ENCODE peak calls at places on chromosomes 16 and 17, in ten cellular contexts. One of them, this sample, is unnamed.

GRCh38 chr16:77869997-77870813 is 81.8 kb downstream of the VAT1L start:
- DNase-seq in PC-9: no peak
- DNase-seq in GM12864: no peak
- DNase-seq in SK-N-SH: no peak
- DNase-seq in activated CD4-positive, alpha-beta memory T cell treated with anti-CD3 and anti-CD28 coated beads, Interleukin-2, amount 10 ng/mL, durations not matched to agents 7 days and 5 days: no peak
- DNase-seq in ELR: no peak
- DNase-seq in transverse colon: peak
- DNase-seq in DMS79 treated with DMSO at 0.1 percent for 48 hours: no peak
- DNase-seq in dorsolateral prefrontal cortex: no peak
- DNase-seq in T-helper 2 cell: no peak
- DNase-seq in this sample: no peak

GRCh38 chr16:55491691-55492090 is 12.7 kb downstream of the MMP2 start:
- DNase-seq in dorsolateral prefrontal cortex: no peak
- DNase-seq in SK-N-SH: no peak
- DNase-seq in DMS79 treated with DMSO at 0.1 percent for 48 hours: no peak
- DNase-seq in activated CD4-positive, alpha-beta memory T cell treated with anti-CD3 and anti-CD28 coated beads, Interleukin-2, amount 10 ng/mL, durations not matched to agents 7 days and 5 days: no peak
- DNase-seq in GM12864: no peak
- DNase-seq in ELR: no peak
- DNase-seq in transverse colon: no peak
- DNase-seq in T-helper 2 cell: no peak
- DNase-seq in PC-9: no peak
- DNase-seq in this sample: no peak

GRCh38 chr17:40548982-40549680 is 16.1 kb downstream of the CCR7 start:
- DNase-seq in GM12864: no peak
- DNase-seq in dorsolateral prefrontal cortex: peak
- DNase-seq in activated CD4-positive, alpha-beta memory T cell treated with anti-CD3 and anti-CD28 coated beads, Interleukin-2, amount 10 ng/mL, durations not matched to agents 7 days and 5 days: peak
- DNase-seq in DMS79 treated with DMSO at 0.1 percent for 48 hours: peak
- DNase-seq in PC-9: peak
- DNase-seq in transverse colon: peak
- DNase-seq in T-helper 2 cell: no peak
- DNase-seq in ELR: peak
- DNase-seq in SK-N-SH: peak
- DNase-seq in this sample: no peak

GRCh38 chr16:87056083-87056482 is 261.1 kb downstream of the C16orf95 start:
- DNase-seq in T-helper 2 cell: no peak
- DNase-seq in dorsolateral prefrontal cortex: peak
- DNase-seq in GM12864: no peak
- DNase-seq in ELR: peak
- DNase-seq in SK-N-SH: no peak
- DNase-seq in DMS79 treated with DMSO at 0.1 percent for 48 hours: no peak
- DNase-seq in transverse colon: no peak
- DNase-seq in PC-9: no peak
- DNase-seq in activated CD4-positive, alpha-beta memory T cell treated with anti-CD3 and anti-CD28 coated beads, Interleukin-2, amount 10 ng/mL, durations not matched to agents 7 days and 5 days: no peak
- DNase-seq in this sample: no peak

GRCh38 chr17:8479431-8479947 is 43.8 kb downstream of the NDEL1 start:
- DNase-seq in DMS79 treated with DMSO at 0.1 percent for 48 hours: no peak
- DNase-seq in SK-N-SH: no peak
- DNase-seq in GM12864: no peak
- DNase-seq in activated CD4-positive, alpha-beta memory T cell treated with anti-CD3 and anti-CD28 coated beads, Interleukin-2, amount 10 ng/mL, durations not matched to agents 7 days and 5 days: no peak
- DNase-seq in ELR: peak
- DNase-seq in T-helper 2 cell: no peak
- DNase-seq in transverse colon: no peak
- DNase-seq in dorsolateral prefrontal cortex: peak
- DNase-seq in PC-9: no peak
- DNase-seq in this sample: no peak

GRCh38 chr16:15037003-15037402 is 18.9 kb downstream of the NTAN1 start:
- DNase-seq in dorsolateral prefrontal cortex: no peak
- DNase-seq in PC-9: no peak
- DNase-seq in ELR: no peak
- DNase-seq in T-helper 2 cell: no peak
- DNase-seq in DMS79 treated with DMSO at 0.1 percent for 48 hours: no peak
- DNase-seq in transverse colon: no peak
- DNase-seq in GM12864: no peak
- DNase-seq in SK-N-SH: no peak
- DNase-seq in activated CD4-positive, alpha-beta memory T cell treated with anti-CD3 and anti-CD28 coated beads, Interleukin-2, amount 10 ng/mL, durations not matched to agents 7 days and 5 days: no peak
- DNase-seq in this sample: no peak

GRCh38 chr16:12027558-12027957 is 51.0 kb downstream of the SNX29 start:
- DNase-seq in SK-N-SH: peak
- DNase-seq in transverse colon: no peak
- DNase-seq in PC-9: no peak
- DNase-seq in DMS79 treated with DMSO at 0.1 percent for 48 hours: no peak
- DNase-seq in GM12864: no peak
- DNase-seq in dorsolateral prefrontal cortex: no peak
- DNase-seq in activated CD4-positive, alpha-beta memory T cell treated with anti-CD3 and anti-CD28 coated beads, Interleukin-2, amount 10 ng/mL, durations not matched to agents 7 days and 5 days: no peak
- DNase-seq in ELR: no peak
- DNase-seq in T-helper 2 cell: no peak
- DNase-seq in this sample: no peak

GRCh38 chr17:50195196-50195865 is 6.1 kb downstream of the COL1A1 start:
- DNase-seq in activated CD4-positive, alpha-beta memory T cell treated with anti-CD3 and anti-CD28 coated beads, Interleukin-2, amount 10 ng/mL, durations not matched to agents 7 days and 5 days: no peak
- DNase-seq in PC-9: no peak
- DNase-seq in T-helper 2 cell: no peak
- DNase-seq in dorsolateral prefrontal cortex: no peak
- DNase-seq in DMS79 treated with DMSO at 0.1 percent for 48 hours: no peak
- DNase-seq in ELR: no peak
- DNase-seq in GM12864: no peak
- DNase-seq in transverse colon: no peak
- DNase-seq in SK-N-SH: no peak
- DNase-seq in this sample: no peak

GRCh38 chr16:80940069-80940856 is 66.4 kb downstream of the CMC2 start:
- DNase-seq in ELR: peak
- DNase-seq in activated CD4-positive, alpha-beta memory T cell treated with anti-CD3 and anti-CD28 coated beads, Interleukin-2, amount 10 ng/mL, durations not matched to agents 7 days and 5 days: no peak
- DNase-seq in GM12864: no peak
- DNase-seq in dorsolateral prefrontal cortex: no peak
- DNase-seq in DMS79 treated with DMSO at 0.1 percent for 48 hours: no peak
- DNase-seq in SK-N-SH: no peak
- DNase-seq in transverse colon: no peak
- DNase-seq in T-helper 2 cell: no peak
- DNase-seq in PC-9: no peak
- DNase-seq in this sample: no peak

GRCh38 chr16:9422769-9423513 is 331.5 kb downstream of the HAPSTR1 start:
- DNase-seq in DMS79 treated with DMSO at 0.1 percent for 48 hours: no peak
- DNase-seq in SK-N-SH: no peak
- DNase-seq in GM12864: no peak
- DNase-seq in activated CD4-positive, alpha-beta memory T cell treated with anti-CD3 and anti-CD28 coated beads, Interleukin-2, amount 10 ng/mL, durations not matched to agents 7 days and 5 days: no peak
- DNase-seq in PC-9: no peak
- DNase-seq in ELR: no peak
- DNase-seq in T-helper 2 cell: no peak
- DNase-seq in dorsolateral prefrontal cortex: no peak
- DNase-seq in transverse colon: no peak
- DNase-seq in this sample: no peak

GRCh38 chr17:37168731-37169353 is 206.9 kb upstream of the C17orf78 start:
- DNase-seq in transverse colon: no peak
- DNase-seq in PC-9: no peak
- DNase-seq in activated CD4-positive, alpha-beta memory T cell treated with anti-CD3 and anti-CD28 coated beads, Interleukin-2, amount 10 ng/mL, durations not matched to agents 7 days and 5 days: no peak
- DNase-seq in SK-N-SH: no peak
- DNase-seq in GM12864: no peak
- DNase-seq in ELR: no peak
- DNase-seq in DMS79 treated with DMSO at 0.1 percent for 48 hours: no peak
- DNase-seq in T-helper 2 cell: no peak
- DNase-seq in dorsolateral prefrontal cortex: no peak
- DNase-seq in this sample: no peak

GRCh38 chr16:11824362-11824761 is 27.0 kb downstream of the RSL1D1 start:
- DNase-seq in SK-N-SH: no peak
- DNase-seq in activated CD4-positive, alpha-beta memory T cell treated with anti-CD3 and anti-CD28 coated beads, Interleukin-2, amount 10 ng/mL, durations not matched to agents 7 days and 5 days: no peak
- DNase-seq in ELR: no peak
- DNase-seq in T-helper 2 cell: no peak
- DNase-seq in transverse colon: peak
- DNase-seq in PC-9: peak
- DNase-seq in DMS79 treated with DMSO at 0.1 percent for 48 hours: no peak
- DNase-seq in GM12864: no peak
- DNase-seq in dorsolateral prefrontal cortex: no peak
- DNase-seq in this sample: no peak

GRCh38 chr17:7914771-7915610 is 1.1 kb downstream of the RNF227 start:
- DNase-seq in transverse colon: peak
- DNase-seq in dorsolateral prefrontal cortex: no peak
- DNase-seq in SK-N-SH: no peak
- DNase-seq in DMS79 treated with DMSO at 0.1 percent for 48 hours: no peak
- DNase-seq in ELR: peak
- DNase-seq in activated CD4-positive, alpha-beta memory T cell treated with anti-CD3 and anti-CD28 coated beads, Interleukin-2, amount 10 ng/mL, durations not matched to agents 7 days and 5 days: no peak
- DNase-seq in GM12864: no peak
- DNase-seq in PC-9: no peak
- DNase-seq in T-helper 2 cell: no peak
- DNase-seq in this sample: no peak

GRCh38 chr17:77666881-77667395 is 291.6 kb upstream of the TNRC6C start:
- DNase-seq in DMS79 treated with DMSO at 0.1 percent for 48 hours: no peak
- DNase-seq in dorsolateral prefrontal cortex: no peak
- DNase-seq in T-helper 2 cell: peak
- DNase-seq in PC-9: no peak
- DNase-seq in activated CD4-positive, alpha-beta memory T cell treated with anti-CD3 and anti-CD28 coated beads, Interleukin-2, amount 10 ng/mL, durations not matched to agents 7 days and 5 days: peak
- DNase-seq in GM12864: peak
- DNase-seq in ELR: no peak
- DNase-seq in SK-N-SH: no peak
- DNase-seq in transverse colon: peak
- DNase-seq in this sample: no peak

GRCh38 chr17:47879776-47880452 is 16.1 kb upstream of the SP2 start:
- DNase-seq in activated CD4-positive, alpha-beta memory T cell treated with anti-CD3 and anti-CD28 coated beads, Interleukin-2, amount 10 ng/mL, durations not matched to agents 7 days and 5 days: no peak
- DNase-seq in PC-9: no peak
- DNase-seq in SK-N-SH: no peak
- DNase-seq in dorsolateral prefrontal cortex: no peak
- DNase-seq in T-helper 2 cell: no peak
- DNase-seq in DMS79 treated with DMSO at 0.1 percent for 48 hours: no peak
- DNase-seq in ELR: no peak
- DNase-seq in transverse colon: no peak
- DNase-seq in GM12864: no peak
- DNase-seq in this sample: no peak

GRCh38 chr17:79036609-79037008 is 12.6 kb downstream of the C1QTNF1 start:
- DNase-seq in PC-9: no peak
- DNase-seq in DMS79 treated with DMSO at 0.1 percent for 48 hours: no peak
- DNase-seq in T-helper 2 cell: no peak
- DNase-seq in activated CD4-positive, alpha-beta memory T cell treated with anti-CD3 and anti-CD28 coated beads, Interleukin-2, amount 10 ng/mL, durations not matched to agents 7 days and 5 days: no peak
- DNase-seq in dorsolateral prefrontal cortex: no peak
- DNase-seq in SK-N-SH: no peak
- DNase-seq in ELR: peak
- DNase-seq in transverse colon: no peak
- DNase-seq in GM12864: no peak
- DNase-seq in this sample: no peak

GRCh38 chr16:80526418-80527061 is 14.3 kb upstream of the DYNLRB2 start:
- DNase-seq in transverse colon: peak
- DNase-seq in GM12864: peak
- DNase-seq in DMS79 treated with DMSO at 0.1 percent for 48 hours: peak
- DNase-seq in SK-N-SH: peak
- DNase-seq in dorsolateral prefrontal cortex: no peak
- DNase-seq in T-helper 2 cell: peak
- DNase-seq in PC-9: peak
- DNase-seq in ELR: peak
- DNase-seq in activated CD4-positive, alpha-beta memory T cell treated with anti-CD3 and anti-CD28 coated beads, Interleukin-2, amount 10 ng/mL, durations not matched to agents 7 days and 5 days: peak
- DNase-seq in this sample: peak

GRCh38 chr17:6458416-6458950 is 14.2 kb downstream of the PIMREG start:
- DNase-seq in SK-N-SH: no peak
- DNase-seq in ELR: no peak
- DNase-seq in dorsolateral prefrontal cortex: no peak
- DNase-seq in transverse colon: no peak
- DNase-seq in T-helper 2 cell: no peak
- DNase-seq in activated CD4-positive, alpha-beta memory T cell treated with anti-CD3 and anti-CD28 coated beads, Interleukin-2, amount 10 ng/mL, durations not matched to agents 7 days and 5 days: no peak
- DNase-seq in DMS79 treated with DMSO at 0.1 percent for 48 hours: no peak
- DNase-seq in GM12864: no peak
- DNase-seq in PC-9: no peak
- DNase-seq in this sample: no peak

GRCh38 chr16:73434621-73435020 is 386.7 kb upstream of the ZFHX3 start:
- DNase-seq in transverse colon: no peak
- DNase-seq in dorsolateral prefrontal cortex: no peak
- DNase-seq in SK-N-SH: no peak
- DNase-seq in activated CD4-positive, alpha-beta memory T cell treated with anti-CD3 and anti-CD28 coated beads, Interleukin-2, amount 10 ng/mL, durations not matched to agents 7 days and 5 days: no peak
- DNase-seq in PC-9: no peak
- DNase-seq in DMS79 treated with DMSO at 0.1 percent for 48 hours: no peak
- DNase-seq in ELR: no peak
- DNase-seq in GM12864: no peak
- DNase-seq in T-helper 2 cell: no peak
- DNase-seq in this sample: no peak

GRCh38 chr16:1144476-1145382 is 8.2 kb upstream of the CACNA1H start:
- DNase-seq in transverse colon: no peak
- DNase-seq in ELR: no peak
- DNase-seq in DMS79 treated with DMSO at 0.1 percent for 48 hours: peak
- DNase-seq in dorsolateral prefrontal cortex: no peak
- DNase-seq in SK-N-SH: no peak
- DNase-seq in activated CD4-positive, alpha-beta memory T cell treated with anti-CD3 and anti-CD28 coated beads, Interleukin-2, amount 10 ng/mL, durations not matched to agents 7 days and 5 days: no peak
- DNase-seq in GM12864: no peak
- DNase-seq in PC-9: no peak
- DNase-seq in T-helper 2 cell: no peak
- DNase-seq in this sample: no peak

GRCh38 chr16:4537376-4538066 is 1.1 kb downstream of the CDIP1 start:
- DNase-seq in SK-N-SH: peak
- DNase-seq in ELR: no peak
- DNase-seq in dorsolateral prefrontal cortex: peak
- DNase-seq in PC-9: no peak
- DNase-seq in activated CD4-positive, alpha-beta memory T cell treated with anti-CD3 and anti-CD28 coated beads, Interleukin-2, amount 10 ng/mL, durations not matched to agents 7 days and 5 days: no peak
- DNase-seq in GM12864: no peak
- DNase-seq in transverse colon: no peak
- DNase-seq in DMS79 treated with DMSO at 0.1 percent for 48 hours: no peak
- DNase-seq in T-helper 2 cell: no peak
- DNase-seq in this sample: no peak

GRCh38 chr17:64387545-64388171 is 3.0 kb downstream of the PECAM1 start:
- DNase-seq in GM12864: no peak
- DNase-seq in transverse colon: no peak
- DNase-seq in dorsolateral prefrontal cortex: no peak
- DNase-seq in SK-N-SH: no peak
- DNase-seq in ELR: no peak
- DNase-seq in activated CD4-positive, alpha-beta memory T cell treated with anti-CD3 and anti-CD28 coated beads, Interleukin-2, amount 10 ng/mL, durations not matched to agents 7 days and 5 days: no peak
- DNase-seq in T-helper 2 cell: no peak
- DNase-seq in PC-9: no peak
- DNase-seq in DMS79 treated with DMSO at 0.1 percent for 48 hours: no peak
- DNase-seq in this sample: no peak

GRCh38 chr17:82668631-82669099 is 20.4 kb upstream of the WDR45B start:
- DNase-seq in T-helper 2 cell: no peak
- DNase-seq in dorsolateral prefrontal cortex: peak
- DNase-seq in GM12864: no peak
- DNase-seq in ELR: peak
- DNase-seq in DMS79 treated with DMSO at 0.1 percent for 48 hours: no peak
- DNase-seq in PC-9: peak
- DNase-seq in activated CD4-positive, alpha-beta memory T cell treated with anti-CD3 and anti-CD28 coated beads, Interleukin-2, amount 10 ng/mL, durations not matched to agents 7 days and 5 days: peak
- DNase-seq in transverse colon: peak
- DNase-seq in SK-N-SH: peak
- DNase-seq in this sample: peak

GRCh38 chr17:81285179-81285878 is 9.8 kb downstream of the SLC38A10 start:
- DNase-seq in DMS79 treated with DMSO at 0.1 percent for 48 hours: no peak
- DNase-seq in PC-9: no peak
- DNase-seq in GM12864: no peak
- DNase-seq in ELR: peak
- DNase-seq in dorsolateral prefrontal cortex: peak
- DNase-seq in SK-N-SH: no peak
- DNase-seq in activated CD4-positive, alpha-beta memory T cell treated with anti-CD3 and anti-CD28 coated beads, Interleukin-2, amount 10 ng/mL, durations not matched to agents 7 days and 5 days: peak
- DNase-seq in T-helper 2 cell: peak
- DNase-seq in transverse colon: peak
- DNase-seq in this sample: no peak

This sample was measured in neural crest cell.